ENCODE peak calls at places on chromosomes 1 and 21, in eight cellular contexts. One of them, this sample, is unnamed.

GRCh38 chr1:244199883-244200282 is 148.8 kb downstream of the ZBTB18 start:
- ATAC-seq in Right ventricle myocardium inferior: no peak
- ATAC-seq in left lobe of liver: no peak
- ATAC-seq in GM23338: no peak
- ATAC-seq in left lung: no peak
- ATAC-seq in lower lobe of right lung: no peak
- ATAC-seq in body of pancreas: no peak
- ATAC-seq in activated naive CD8-positive, alpha-beta T cell treated with anti-CD3 and anti-CD28 coated beads, Interleukin-2, amount 10 ng/mL, durations not matched to agents 7 days and 5 days: no peak
- ATAC-seq in this sample: no peak

GRCh38 chr1:91790296-91790851 is 95.6 kb downstream of the TGFBR3 start:
- ATAC-seq in GM23338: no peak
- ATAC-seq in activated naive CD8-positive, alpha-beta T cell treated with anti-CD3 and anti-CD28 coated beads, Interleukin-2, amount 10 ng/mL, durations not matched to agents 7 days and 5 days: no peak
- ATAC-seq in left lung: no peak
- ATAC-seq in Right ventricle myocardium inferior: no peak
- ATAC-seq in lower lobe of right lung: no peak
- ATAC-seq in body of pancreas: no peak
- ATAC-seq in left lobe of liver: no peak
- ATAC-seq in this sample: no peak

GRCh38 chr1:46277658-46278373 is 25.6 kb downstream of the LRRC41 start:
- ATAC-seq in left lung: no peak
- ATAC-seq in lower lobe of right lung: no peak
- ATAC-seq in GM23338: no peak
- ATAC-seq in activated naive CD8-positive, alpha-beta T cell treated with anti-CD3 and anti-CD28 coated beads, Interleukin-2, amount 10 ng/mL, durations not matched to agents 7 days and 5 days: no peak
- ATAC-seq in left lobe of liver: peak; percentile 8
- ATAC-seq in Right ventricle myocardium inferior: no peak
- ATAC-seq in body of pancreas: no peak
- ATAC-seq in this sample: no peak

GRCh38 chr1:15371610-15372539 is 37.8 kb upstream of the EFHD2 start:
- ATAC-seq in left lobe of liver: peak; percentile 5
- ATAC-seq in Right ventricle myocardium inferior: peak; percentile 12
- ATAC-seq in left lung: peak; percentile 13
- ATAC-seq in lower lobe of right lung: peak; percentile 37
- ATAC-seq in GM23338: no peak
- ATAC-seq in activated naive CD8-positive, alpha-beta T cell treated with anti-CD3 and anti-CD28 coated beads, Interleukin-2, amount 10 ng/mL, durations not matched to agents 7 days and 5 days: no peak
- ATAC-seq in body of pancreas: no peak
- ATAC-seq in this sample: peak; percentile 40

GRCh38 chr1:59485171-59485570 is 188.3 kb downstream of the FGGY start:
- ATAC-seq in lower lobe of right lung: no peak
- ATAC-seq in body of pancreas: no peak
- ATAC-seq in GM23338: peak; percentile 81
- ATAC-seq in Right ventricle myocardium inferior: no peak
- ATAC-seq in left lobe of liver: no peak
- ATAC-seq in left lung: no peak
- ATAC-seq in activated naive CD8-positive, alpha-beta T cell treated with anti-CD3 and anti-CD28 coated beads, Interleukin-2, amount 10 ng/mL, durations not matched to agents 7 days and 5 days: no peak
- ATAC-seq in this sample: no peak

GRCh38 chr1:184821658-184822057 is 67.0 kb upstream of the EDEM3 start:
- ATAC-seq in lower lobe of right lung: no peak
- ATAC-seq in left lobe of liver: no peak
- ATAC-seq in left lung: no peak
- ATAC-seq in GM23338: no peak
- ATAC-seq in body of pancreas: no peak
- ATAC-seq in activated naive CD8-positive, alpha-beta T cell treated with anti-CD3 and anti-CD28 coated beads, Interleukin-2, amount 10 ng/mL, durations not matched to agents 7 days and 5 days: no peak
- ATAC-seq in Right ventricle myocardium inferior: no peak
- ATAC-seq in this sample: no peak

GRCh38 chr1:18712254-18712605 is 81.6 kb downstream of the PAX7 start:
- ATAC-seq in GM23338: no peak
- ATAC-seq in activated naive CD8-positive, alpha-beta T cell treated with anti-CD3 and anti-CD28 coated beads, Interleukin-2, amount 10 ng/mL, durations not matched to agents 7 days and 5 days: no peak
- ATAC-seq in left lung: no peak
- ATAC-seq in lower lobe of right lung: no peak
- ATAC-seq in left lobe of liver: no peak
- ATAC-seq in body of pancreas: no peak
- ATAC-seq in Right ventricle myocardium inferior: no peak
- ATAC-seq in this sample: no peak

GRCh38 chr21:42061195-42061865 is 9.8 kb upstream of the UMODL1 start:
- ATAC-seq in left lung: peak; percentile 14
- ATAC-seq in body of pancreas: no peak
- ATAC-seq in activated naive CD8-positive, alpha-beta T cell treated with anti-CD3 and anti-CD28 coated beads, Interleukin-2, amount 10 ng/mL, durations not matched to agents 7 days and 5 days: no peak
- ATAC-seq in GM23338: no peak
- ATAC-seq in left lobe of liver: no peak
- ATAC-seq in Right ventricle myocardium inferior: peak; percentile 65
- ATAC-seq in lower lobe of right lung: peak; percentile 37
- ATAC-seq in this sample: peak; percentile 67

GRCh38 chr1:1360511-1361169 is 2.3 kb upstream of the MXRA8 start:
- ATAC-seq in left lobe of liver: no peak
- ATAC-seq in activated naive CD8-positive, alpha-beta T cell treated with anti-CD3 and anti-CD28 coated beads, Interleukin-2, amount 10 ng/mL, durations not matched to agents 7 days and 5 days: no peak
- ATAC-seq in body of pancreas: peak; percentile 34
- ATAC-seq in GM23338: no peak
- ATAC-seq in lower lobe of right lung: peak; percentile 61
- ATAC-seq in Right ventricle myocardium inferior: peak; percentile 58
- ATAC-seq in left lung: peak; percentile 63
- ATAC-seq in this sample: no peak

GRCh38 chr1:24294228-24294672 is 24.9 kb upstream of the GRHL3 start:
- ATAC-seq in activated naive CD8-positive, alpha-beta T cell treated with anti-CD3 and anti-CD28 coated beads, Interleukin-2, amount 10 ng/mL, durations not matched to agents 7 days and 5 days: no peak
- ATAC-seq in GM23338: no peak
- ATAC-seq in left lobe of liver: peak; percentile 53
- ATAC-seq in lower lobe of right lung: peak; percentile 16
- ATAC-seq in body of pancreas: peak; percentile 49
- ATAC-seq in Right ventricle myocardium inferior: no peak
- ATAC-seq in left lung: peak; percentile 25
- ATAC-seq in this sample: no peak

GRCh38 chr1:205351984-205352713 is 4.6 kb downstream of the KLHDC8A start:
- ATAC-seq in lower lobe of right lung: no peak
- ATAC-seq in activated naive CD8-positive, alpha-beta T cell treated with anti-CD3 and anti-CD28 coated beads, Interleukin-2, amount 10 ng/mL, durations not matched to agents 7 days and 5 days: no peak
- ATAC-seq in left lung: no peak
- ATAC-seq in body of pancreas: no peak
- ATAC-seq in Right ventricle myocardium inferior: peak; percentile 9
- ATAC-seq in left lobe of liver: no peak
- ATAC-seq in GM23338: peak; percentile 41
- ATAC-seq in this sample: no peak

GRCh38 chr1:24351918-24352637 is 32.9 kb downstream of the GRHL3 start:
- ATAC-seq in GM23338: no peak
- ATAC-seq in activated naive CD8-positive, alpha-beta T cell treated with anti-CD3 and anti-CD28 coated beads, Interleukin-2, amount 10 ng/mL, durations not matched to agents 7 days and 5 days: peak; percentile 27
- ATAC-seq in left lobe of liver: no peak
- ATAC-seq in lower lobe of right lung: no peak
- ATAC-seq in body of pancreas: no peak
- ATAC-seq in Right ventricle myocardium inferior: no peak
- ATAC-seq in left lung: no peak
- ATAC-seq in this sample: no peak

GRCh38 chr21:43708745-43709381 is 10.1 kb upstream of the PDXK start:
- ATAC-seq in left lobe of liver: no peak
- ATAC-seq in body of pancreas: no peak
- ATAC-seq in activated naive CD8-positive, alpha-beta T cell treated with anti-CD3 and anti-CD28 coated beads, Interleukin-2, amount 10 ng/mL, durations not matched to agents 7 days and 5 days: no peak
- ATAC-seq in GM23338: no peak
- ATAC-seq in left lung: no peak
- ATAC-seq in Right ventricle myocardium inferior: no peak
- ATAC-seq in lower lobe of right lung: no peak
- ATAC-seq in this sample: no peak

GRCh38 chr21:45420623-45421041 is 15.7 kb downstream of the COL18A1 start:
- ATAC-seq in left lobe of liver: peak; percentile 45
- ATAC-seq in lower lobe of right lung: peak; percentile 8
- ATAC-seq in activated naive CD8-positive, alpha-beta T cell treated with anti-CD3 and anti-CD28 coated beads, Interleukin-2, amount 10 ng/mL, durations not matched to agents 7 days and 5 days: no peak
- ATAC-seq in left lung: peak; percentile 57
- ATAC-seq in body of pancreas: peak; percentile 68
- ATAC-seq in GM23338: no peak
- ATAC-seq in Right ventricle myocardium inferior: peak; percentile 71
- ATAC-seq in this sample: no peak

GRCh38 chr1:172883387-172883791 is 167.4 kb downstream of the TNFSF18 start:
- ATAC-seq in left lung: no peak
- ATAC-seq in Right ventricle myocardium inferior: no peak
- ATAC-seq in GM23338: no peak
- ATAC-seq in body of pancreas: no peak
- ATAC-seq in activated naive CD8-positive, alpha-beta T cell treated with anti-CD3 and anti-CD28 coated beads, Interleukin-2, amount 10 ng/mL, durations not matched to agents 7 days and 5 days: peak; percentile 42
- ATAC-seq in left lobe of liver: no peak
- ATAC-seq in lower lobe of right lung: no peak
- ATAC-seq in this sample: peak; percentile 94

GRCh38 chr21:29893687-29894086 is 46.1 kb downstream of the GRIK1 start:
- ATAC-seq in left lung: peak; percentile 100
- ATAC-seq in GM23338: no peak
- ATAC-seq in Right ventricle myocardium inferior: no peak
- ATAC-seq in body of pancreas: no peak
- ATAC-seq in lower lobe of right lung: peak; percentile 94
- ATAC-seq in left lobe of liver: no peak
- ATAC-seq in activated naive CD8-positive, alpha-beta T cell treated with anti-CD3 and anti-CD28 coated beads, Interleukin-2, amount 10 ng/mL, durations not matched to agents 7 days and 5 days: no peak
- ATAC-seq in this sample: no peak